ENCODE peak calls at places on chromosomes 5 and 9, in six cellular contexts. One of them, this sample, is unnamed.
A peak's percentile ranks its signal among the peaks of the same experiment; 100 is the strongest.

GRCh38 chr9:127384016-127384730 is 12.8 kb upstream of the SLC2A8 start:
- DNase-seq in A549: no peak
- DNase-seq in endothelial cell: no peak
- DNase-seq in HCT116: no peak
- DNase-seq in bronchial epithelial cell: no peak
- DNase-seq in fibroblast of the aortic adventitia: no peak
- DNase-seq in this sample: no peak

GRCh38 chr9:98010450-98010849 is 27.3 kb downstream of the ANP32B start:
- DNase-seq in bronchial epithelial cell: peak; percentile 91
- DNase-seq in fibroblast of the aortic adventitia: peak; percentile 36
- DNase-seq in HCT116: no peak
- DNase-seq in A549: no peak
- DNase-seq in endothelial cell: peak; percentile 14
- DNase-seq in this sample: no peak

GRCh38 chr9:10268500-10269485 is 344.0 kb downstream of the PTPRD start:
- DNase-seq in fibroblast of the aortic adventitia: peak; percentile 46
- DNase-seq in A549: no peak
- DNase-seq in endothelial cell: peak; percentile 77
- DNase-seq in bronchial epithelial cell: peak; percentile 79
- DNase-seq in HCT116: no peak
- DNase-seq in this sample: peak; percentile 28

GRCh38 chr9:137390553-137391410 is 32.2 kb downstream of the EXD3 start:
- DNase-seq in HCT116: no peak
- DNase-seq in endothelial cell: no peak
- DNase-seq in A549: no peak
- DNase-seq in fibroblast of the aortic adventitia: no peak
- DNase-seq in bronchial epithelial cell: no peak
- DNase-seq in this sample: no peak

GRCh38 chr9:6646028-6646636 is 603 bp upstream of the GLDC start:
- DNase-seq in bronchial epithelial cell: no peak
- DNase-seq in fibroblast of the aortic adventitia: no peak
- DNase-seq in A549: no peak
- DNase-seq in endothelial cell: no peak
- DNase-seq in HCT116: no peak
- DNase-seq in this sample: peak; percentile 5

GRCh38 chr9:97900738-97901565 is 21.3 kb downstream of the TRMO start:
- DNase-seq in fibroblast of the aortic adventitia: peak; percentile 73
- DNase-seq in bronchial epithelial cell: peak; percentile 55
- DNase-seq in endothelial cell: peak; percentile 23
- DNase-seq in A549: peak; percentile 74
- DNase-seq in HCT116: peak; percentile 27
- DNase-seq in this sample: peak; percentile 34

GRCh38 chr9:33623658-33624586 is 99.9 kb downstream of the ANKRD18B start:
- DNase-seq in HCT116: peak; percentile 81
- DNase-seq in A549: peak; percentile 90
- DNase-seq in bronchial epithelial cell: peak; percentile 78
- DNase-seq in endothelial cell: peak; percentile 72
- DNase-seq in fibroblast of the aortic adventitia: peak; percentile 79
- DNase-seq in this sample: peak; percentile 68

GRCh38 chr5:62718368-62718767 is 139.7 kb downstream of the LRRC70 start:
- DNase-seq in HCT116: no peak
- DNase-seq in endothelial cell: no peak
- DNase-seq in A549: no peak
- DNase-seq in fibroblast of the aortic adventitia: peak; percentile 4
- DNase-seq in bronchial epithelial cell: no peak
- DNase-seq in this sample: no peak

GRCh38 chr5:34570721-34571379 is 85.3 kb upstream of the RAI14 start:
- DNase-seq in endothelial cell: no peak
- DNase-seq in bronchial epithelial cell: peak; percentile 60
- DNase-seq in HCT116: no peak
- DNase-seq in A549: no peak
- DNase-seq in fibroblast of the aortic adventitia: peak; percentile 92
- DNase-seq in this sample: no peak

GRCh38 chr9:89359636-89360315 is 41.5 kb downstream of the SECISBP2 start:
- DNase-seq in A549: no peak
- DNase-seq in HCT116: no peak
- DNase-seq in fibroblast of the aortic adventitia: peak; percentile 27
- DNase-seq in bronchial epithelial cell: no peak
- DNase-seq in endothelial cell: no peak
- DNase-seq in this sample: no peak

DNA sequence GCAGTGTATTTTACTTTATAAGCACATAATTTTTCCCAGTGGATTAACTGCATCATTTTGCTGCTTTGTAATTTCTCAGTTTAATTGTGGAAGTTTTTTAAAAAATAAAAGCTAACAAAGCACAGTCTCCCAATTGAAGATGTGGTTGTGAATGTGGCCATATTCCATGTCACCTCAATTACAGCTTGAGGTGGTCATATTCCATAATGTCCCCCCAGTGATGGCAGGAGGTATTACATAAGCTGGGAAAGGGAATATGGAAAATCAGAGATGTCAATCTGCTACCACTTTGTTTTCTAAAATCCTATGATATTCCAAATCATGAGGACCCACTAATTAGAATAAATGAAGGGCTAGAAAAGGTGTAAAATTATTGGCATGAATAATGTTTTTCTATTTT is 1672.0 kb upstream of the CDH9 start:
- DNase-seq in HCT116: no peak
- DNase-seq in A549: no peak
- DNase-seq in bronchial epithelial cell: no peak
- DNase-seq in endothelial cell: no peak
- DNase-seq in fibroblast of the aortic adventitia: no peak
- DNase-seq in this sample: no peak
- TF ChIP-seq CTCF in HCT116: peak; percentile 16
- TF ChIP-seq CTCF in A549: no peak
- TF ChIP-seq CTCF in bronchial epithelial cell: no peak
- TF ChIP-seq CTCF in endothelial cell: peak; percentile 77
- TF ChIP-seq CTCF in fibroblast of the aortic adventitia: peak; percentile 18
- TF ChIP-seq CTCF in this sample: no peak

GRCh38 chr5:167967494-167968180 is 323.8 kb upstream of the WWC1 start:
- DNase-seq in bronchial epithelial cell: no peak
- DNase-seq in endothelial cell: no peak
- DNase-seq in A549: no peak
- DNase-seq in HCT116: no peak
- DNase-seq in fibroblast of the aortic adventitia: no peak
- DNase-seq in this sample: no peak
- TF ChIP-seq CTCF in bronchial epithelial cell: no peak
- TF ChIP-seq CTCF in endothelial cell: peak; percentile 37
- TF ChIP-seq CTCF in A549: no peak
- TF ChIP-seq CTCF in HCT116: no peak
- TF ChIP-seq CTCF in fibroblast of the aortic adventitia: no peak
- TF ChIP-seq CTCF in this sample: no peak

GRCh38 chr5:135534609-135535419 is 950 bp downstream of the NEUROG1 start:
- DNase-seq in endothelial cell: peak; percentile 46
- DNase-seq in A549: no peak
- DNase-seq in HCT116: no peak
- DNase-seq in fibroblast of the aortic adventitia: no peak
- DNase-seq in bronchial epithelial cell: no peak
- DNase-seq in this sample: no peak
- TF ChIP-seq CTCF in endothelial cell: no peak
- TF ChIP-seq CTCF in A549: no peak
- TF ChIP-seq CTCF in HCT116: no peak
- TF ChIP-seq CTCF in fibroblast of the aortic adventitia: no peak
- TF ChIP-seq CTCF in bronchial epithelial cell: peak; percentile 33
- TF ChIP-seq CTCF in this sample: no peak

GRCh38 chr5:58357799-58358198 is 102.1 kb downstream of the PLK2 start:
- DNase-seq in fibroblast of the aortic adventitia: no peak
- DNase-seq in endothelial cell: no peak
- DNase-seq in HCT116: no peak
- DNase-seq in A549: no peak
- DNase-seq in bronchial epithelial cell: no peak
- DNase-seq in this sample: no peak
- TF ChIP-seq CTCF in fibroblast of the aortic adventitia: no peak
- TF ChIP-seq CTCF in endothelial cell: no peak
- TF ChIP-seq CTCF in HCT116: no peak
- TF ChIP-seq CTCF in A549: no peak
- TF ChIP-seq CTCF in bronchial epithelial cell: no peak
- TF ChIP-seq CTCF in this sample: no peak

GRCh38 chr5:155049569-155050383 is 36.2 kb downstream of the KIF4B start:
- DNase-seq in A549: no peak
- DNase-seq in bronchial epithelial cell: peak; percentile 17
- DNase-seq in endothelial cell: no peak
- DNase-seq in HCT116: peak; percentile 7
- DNase-seq in fibroblast of the aortic adventitia: peak; percentile 4
- DNase-seq in this sample: peak; percentile 29
- TF ChIP-seq CTCF in A549: peak; percentile 25
- TF ChIP-seq CTCF in bronchial epithelial cell: peak; percentile 53
- TF ChIP-seq CTCF in endothelial cell: no peak
- TF ChIP-seq CTCF in HCT116: peak; percentile 76
- TF ChIP-seq CTCF in fibroblast of the aortic adventitia: no peak
- TF ChIP-seq CTCF in this sample: peak; percentile 26

DNA sequence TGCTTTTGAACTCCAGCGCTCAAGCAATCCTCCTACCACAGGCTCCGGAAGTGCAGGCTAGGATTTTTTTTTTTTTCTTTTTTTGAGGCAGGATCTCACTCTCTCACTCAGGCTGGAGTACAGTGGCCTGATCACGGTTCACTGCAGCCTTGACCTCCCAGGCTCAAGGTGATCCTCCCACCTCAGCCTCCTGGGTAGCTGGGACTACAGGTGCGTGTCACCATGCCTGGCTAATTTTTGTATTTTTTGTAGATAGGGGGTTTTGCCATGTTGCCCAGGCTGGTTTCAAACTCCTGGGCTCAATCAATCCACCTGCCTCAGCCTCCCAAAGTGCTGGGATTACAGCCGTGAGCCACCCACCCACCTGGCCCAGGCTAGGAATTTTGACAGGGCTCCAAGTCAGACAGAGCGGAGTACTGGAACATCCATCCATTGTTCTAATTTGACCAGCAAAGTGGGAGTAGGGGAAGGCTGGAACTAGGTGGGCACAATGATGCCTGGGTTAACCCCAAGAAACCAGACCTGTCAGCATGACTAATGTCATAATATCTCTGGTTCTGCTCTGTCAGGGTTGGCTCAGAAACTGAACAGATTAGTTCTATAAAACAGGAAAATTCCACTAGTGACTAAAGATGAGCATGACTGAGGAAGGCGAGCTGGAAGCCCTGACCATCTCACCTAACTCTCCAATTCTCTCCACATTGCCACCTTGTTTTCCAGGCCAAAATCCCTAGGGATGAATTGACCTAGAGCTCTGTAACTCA is 9.2 kb downstream of the ZBTB5 start:
- DNase-seq in endothelial cell: no peak
- DNase-seq in bronchial epithelial cell: peak; percentile 41
- DNase-seq in A549: no peak
- DNase-seq in HCT116: no peak
- DNase-seq in fibroblast of the aortic adventitia: no peak
- DNase-seq in this sample: no peak
- TF ChIP-seq CTCF in endothelial cell: no peak
- TF ChIP-seq CTCF in bronchial epithelial cell: no peak
- TF ChIP-seq CTCF in A549: no peak
- TF ChIP-seq CTCF in HCT116: no peak
- TF ChIP-seq CTCF in fibroblast of the aortic adventitia: no peak
- TF ChIP-seq CTCF in this sample: no peak

GRCh38 chr5:11166906-11167305 is 405.9 kb upstream of the DAP start:
- DNase-seq in endothelial cell: no peak
- DNase-seq in HCT116: no peak
- DNase-seq in A549: no peak
- DNase-seq in bronchial epithelial cell: no peak
- DNase-seq in fibroblast of the aortic adventitia: no peak
- DNase-seq in this sample: no peak

GRCh38 chr5:11174601-11175000 is 413.6 kb upstream of the DAP start:
- DNase-seq in bronchial epithelial cell: no peak
- DNase-seq in HCT116: no peak
- DNase-seq in A549: no peak
- DNase-seq in fibroblast of the aortic adventitia: no peak
- DNase-seq in endothelial cell: no peak
- DNase-seq in this sample: no peak

GRCh38 chr5:11172484-11172883 is 411.4 kb upstream of the DAP start:
- DNase-seq in endothelial cell: no peak
- DNase-seq in A549: no peak
- DNase-seq in bronchial epithelial cell: no peak
- DNase-seq in fibroblast of the aortic adventitia: no peak
- DNase-seq in HCT116: no peak
- DNase-seq in this sample: no peak

DNA sequence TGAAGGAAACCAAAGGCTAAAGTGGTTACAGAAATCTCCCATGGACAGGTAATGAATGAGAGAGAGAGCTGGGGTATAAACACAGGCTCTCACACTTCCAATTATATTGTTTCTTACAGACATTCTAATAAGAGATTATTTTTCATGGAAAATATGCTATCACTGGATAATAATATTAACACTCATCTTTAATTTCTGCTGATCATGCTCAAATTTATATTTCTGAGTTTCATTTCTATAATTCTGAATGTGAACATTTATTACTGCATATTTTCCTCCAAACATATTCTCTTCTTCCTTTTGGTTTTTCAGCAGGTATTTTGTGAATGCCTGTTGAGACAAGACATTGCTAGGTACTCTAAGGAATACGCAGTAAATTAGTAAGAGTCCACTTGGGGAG is 410.2 kb upstream of the DAP start:
- DNase-seq in HCT116: no peak
- DNase-seq in endothelial cell: no peak
- DNase-seq in fibroblast of the aortic adventitia: no peak
- DNase-seq in A549: no peak
- DNase-seq in bronchial epithelial cell: no peak
- DNase-seq in this sample: no peak
- TF ChIP-seq CTCF in HCT116: no peak
- TF ChIP-seq CTCF in endothelial cell: no peak
- TF ChIP-seq CTCF in fibroblast of the aortic adventitia: no peak
- TF ChIP-seq CTCF in A549: no peak
- TF ChIP-seq CTCF in bronchial epithelial cell: no peak
- TF ChIP-seq CTCF in this sample: no peak

DNA sequence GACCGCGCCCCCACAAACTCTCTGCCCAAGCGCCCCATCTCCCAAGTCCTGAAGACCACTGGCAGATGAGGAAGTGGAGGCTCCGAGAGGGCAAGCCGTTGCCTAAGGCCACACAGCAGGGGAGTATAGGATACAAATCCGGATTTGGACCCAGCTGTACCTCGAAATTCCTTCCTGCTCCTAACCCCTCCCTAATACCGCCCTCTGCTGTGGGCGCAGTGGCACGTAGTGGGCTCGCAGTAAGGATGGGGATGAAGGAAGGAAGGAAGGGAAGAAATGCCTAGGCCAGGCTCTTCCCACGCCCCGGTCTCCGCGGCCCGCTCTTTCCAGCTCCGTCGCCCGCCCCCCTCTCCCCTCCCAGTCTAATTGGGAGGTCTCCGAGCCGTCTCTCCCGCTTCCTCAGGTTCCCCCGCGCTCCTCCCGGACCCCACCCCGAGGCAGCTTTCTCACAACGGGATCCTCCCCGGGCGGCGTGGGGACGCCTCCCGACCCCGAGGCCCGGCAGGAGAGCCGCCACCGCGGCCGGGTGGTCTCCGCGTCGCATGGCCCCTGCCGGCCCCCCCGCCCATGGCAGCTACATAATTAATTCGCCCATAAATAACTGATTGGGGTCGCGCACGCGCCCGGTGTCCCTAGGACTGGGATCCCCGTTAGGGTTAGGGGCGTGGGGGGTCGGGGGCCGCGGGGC is 138.9 kb downstream of the C9orf50 start:
- DNase-seq in endothelial cell: no peak
- DNase-seq in HCT116: no peak
- DNase-seq in bronchial epithelial cell: no peak
- DNase-seq in A549: no peak
- DNase-seq in fibroblast of the aortic adventitia: no peak
- DNase-seq in this sample: no peak
- TF ChIP-seq CTCF in endothelial cell: no peak
- TF ChIP-seq CTCF in HCT116: no peak
- TF ChIP-seq CTCF in bronchial epithelial cell: peak; percentile 39
- TF ChIP-seq CTCF in A549: peak; percentile 15
- TF ChIP-seq CTCF in fibroblast of the aortic adventitia: peak; percentile 23
- TF ChIP-seq CTCF in this sample: no peak